ENCODE peak calls at places on chromosomes 7 and 10, in four cellular contexts. One of them, this sample, is unnamed.

GRCh38 chr10:68636335-68636734 is 76.2 kb downstream of the TET1 start:
- DNase-seq in K562: no peak
- DNase-seq in GM12878: no peak
- DNase-seq in HepG2: no peak
- DNase-seq in this sample: no peak

GRCh38 chr7:99290980-99291607 is 18.5 kb downstream of the MYH16 start:
- DNase-seq in HepG2: no peak
- DNase-seq in K562: no peak
- DNase-seq in GM12878: no peak
- DNase-seq in this sample: no peak

GRCh38 chr10:5659702-5660528 is 6.5 kb downstream of the ASB13 start:
- DNase-seq in GM12878: no peak
- DNase-seq in K562: peak; percentile 61
- DNase-seq in HepG2: peak; percentile 96
- DNase-seq in this sample: no peak

GRCh38 chr7:22632674-22633073 is 94.3 kb upstream of the IL6 start:
- DNase-seq in HepG2: no peak
- DNase-seq in GM12878: no peak
- DNase-seq in K562: no peak
- DNase-seq in this sample: no peak

GRCh38 chr10:31004611-31005193 is 27.0 kb downstream of the ZNF438 start:
- DNase-seq in GM12878: no peak
- DNase-seq in HepG2: no peak
- DNase-seq in K562: no peak
- DNase-seq in this sample: no peak

GRCh38 chr10:87635498-87636312 is 24.0 kb upstream of the PAPSS2 start:
- DNase-seq in GM12878: peak; percentile 62
- DNase-seq in HepG2: peak; percentile 43
- DNase-seq in K562: no peak
- DNase-seq in this sample: no peak

GRCh38 chr7:128963327-128963757 is 25.6 kb downstream of the IRF5 start:
- DNase-seq in HepG2: no peak
- DNase-seq in K562: no peak
- DNase-seq in GM12878: peak; percentile 79
- DNase-seq in this sample: no peak

GRCh38 chr10:23338155-23338828 is 6.3 kb downstream of the C10orf67 start:
- DNase-seq in HepG2: peak; percentile 60
- DNase-seq in GM12878: no peak
- DNase-seq in K562: peak; percentile 10
- DNase-seq in this sample: no peak

GRCh38 chr7:150901160-150902035 is 49.1 kb downstream of the AOC1 start:
- DNase-seq in K562: no peak
- DNase-seq in HepG2: no peak
- DNase-seq in GM12878: no peak
- DNase-seq in this sample: no peak

GRCh38 chr7:91344911-91345310 is 80.7 kb downstream of the FZD1 start:
- DNase-seq in HepG2: no peak
- DNase-seq in GM12878: no peak
- DNase-seq in K562: no peak
- DNase-seq in this sample: no peak

GRCh38 chr10:24824124-24824523 is 100.4 kb upstream of the ARHGAP21 start:
- DNase-seq in GM12878: no peak
- DNase-seq in HepG2: no peak
- DNase-seq in K562: no peak
- DNase-seq in this sample: no peak

GRCh38 chr7:134458806-134459698 is at the start of gene AKR1B1:
- DNase-seq in K562: peak; percentile 31
- DNase-seq in HepG2: peak; percentile 84
- DNase-seq in GM12878: peak; percentile 64
- DNase-seq in this sample: peak; percentile 100

GRCh38 chr7:89731751-89732150 is 422.5 kb upstream of the STEAP1 start:
- DNase-seq in K562: no peak
- DNase-seq in HepG2: no peak
- DNase-seq in GM12878: no peak
- DNase-seq in this sample: no peak

GRCh38 chr10:970311-971149 is 17.7 kb upstream of the GTPBP4 start:
- DNase-seq in GM12878: no peak
- DNase-seq in HepG2: peak; percentile 93
- DNase-seq in K562: no peak
- DNase-seq in this sample: no peak

GRCh38 chr10:132788180-132788830 is 2.4 kb upstream of the NKX6-2 start:
- DNase-seq in K562: no peak
- DNase-seq in HepG2: no peak
- DNase-seq in GM12878: no peak
- DNase-seq in this sample: peak; percentile 71

GRCh38 chr10:8416192-8416701 is 361.8 kb downstream of the GATA3 start:
- DNase-seq in K562: no peak
- DNase-seq in HepG2: no peak
- DNase-seq in GM12878: no peak
- DNase-seq in this sample: no peak

GRCh38 chr10:24349379-24350110 is 140.6 kb downstream of the KIAA1217 start:
- DNase-seq in HepG2: no peak
- DNase-seq in K562: no peak
- DNase-seq in GM12878: no peak
- DNase-seq in this sample: no peak

GRCh38 chr7:141877365-141877764 is 36.1 kb upstream of the PRSS37 start:
- DNase-seq in HepG2: no peak
- DNase-seq in GM12878: no peak
- DNase-seq in K562: no peak
- DNase-seq in this sample: no peak

GRCh38 chr7:65731562-65732035 is 141.3 kb upstream of the VKORC1L1 start:
- DNase-seq in HepG2: no peak
- DNase-seq in GM12878: no peak
- DNase-seq in K562: peak; percentile 80
- DNase-seq in this sample: peak; percentile 60

GRCh38 chr10:75922435-75922834 is 491.0 kb downstream of the LRMDA start:
- DNase-seq in GM12878: no peak
- DNase-seq in HepG2: peak; percentile 10
- DNase-seq in K562: no peak
- DNase-seq in this sample: no peak

GRCh38 chr7:134690016-134690415 is 43.4 kb downstream of the BPGM start:
- DNase-seq in GM12878: no peak
- DNase-seq in K562: no peak
- DNase-seq in HepG2: no peak
- DNase-seq in this sample: no peak

GRCh38 chr10:6912424-6912823 is 332.3 kb upstream of the PRKCQ start:
- DNase-seq in K562: no peak
- DNase-seq in GM12878: no peak
- DNase-seq in HepG2: no peak
- DNase-seq in this sample: no peak

GRCh38 chr7:131602304-131602993 is 46.0 kb upstream of the PODXL start:
- DNase-seq in K562: no peak
- DNase-seq in HepG2: no peak
- DNase-seq in GM12878: no peak
- DNase-seq in this sample: no peak

GRCh38 chr7:105649727-105650381 is 68.6 kb upstream of the EFCAB10 start:
- DNase-seq in HepG2: no peak
- DNase-seq in K562: no peak
- DNase-seq in GM12878: no peak
- DNase-seq in this sample: no peak

GRCh38 chr7:130886438-130887135 is 152.6 kb upstream of the KLF14 start:
- DNase-seq in K562: no peak
- DNase-seq in HepG2: no peak
- DNase-seq in GM12878: no peak
- DNase-seq in this sample: no peak

GRCh38 chr10:24981161-24981710 is 28.8 kb upstream of the PRTFDC1 start:
- DNase-seq in HepG2: no peak
- DNase-seq in GM12878: no peak
- DNase-seq in K562: no peak
- DNase-seq in this sample: no peak

GRCh38 chr10:120456626-120457430 is at the start of gene PLPP4:
- DNase-seq in HepG2: no peak
- DNase-seq in GM12878: no peak
- DNase-seq in K562: peak; percentile 3
- DNase-seq in this sample: peak; percentile 81

GRCh38 chr7:116628971-116629586 is 42.9 kb upstream of the MET start:
- DNase-seq in K562: no peak
- DNase-seq in GM12878: no peak
- DNase-seq in HepG2: no peak
- DNase-seq in this sample: no peak

GRCh38 chr10:30935078-30935477 is 96.6 kb downstream of the ZNF438 start:
- DNase-seq in K562: no peak
- DNase-seq in HepG2: no peak
- DNase-seq in GM12878: no peak
- DNase-seq in this sample: no peak

GRCh38 chr7:1230411-1231213 is 2.1 kb upstream of the UNCX start:
- DNase-seq in HepG2: no peak
- DNase-seq in K562: no peak
- DNase-seq in GM12878: no peak
- DNase-seq in this sample: no peak
- TF ChIP-seq TARDBP in HepG2: no peak
- TF ChIP-seq TARDBP in K562: no peak
- TF ChIP-seq TARDBP in GM12878: no peak
- TF ChIP-seq TARDBP in this sample: no peak

GRCh38 chr7:135914346-135914745 is 62.8 kb downstream of the MTPN start:
- DNase-seq in HepG2: no peak
- DNase-seq in K562: no peak
- DNase-seq in GM12878: no peak
- DNase-seq in this sample: no peak

GRCh38 chr7:135917721-135918120 is 59.4 kb downstream of the MTPN start:
- DNase-seq in GM12878: no peak
- DNase-seq in HepG2: no peak
- DNase-seq in K562: no peak
- DNase-seq in this sample: no peak

GRCh38 chr7:135911091-135911490 is 66.1 kb downstream of the MTPN start:
- DNase-seq in HepG2: no peak
- DNase-seq in K562: peak; percentile 33
- DNase-seq in GM12878: no peak
- DNase-seq in this sample: no peak

GRCh38 chr7:135910393-135911036 is 66.6 kb downstream of the MTPN start:
- DNase-seq in HepG2: no peak
- DNase-seq in K562: no peak
- DNase-seq in GM12878: no peak
- DNase-seq in this sample: no peak

GRCh38 chr7:135913404-135913803 is 63.8 kb downstream of the MTPN start:
- DNase-seq in K562: no peak
- DNase-seq in HepG2: no peak
- DNase-seq in GM12878: no peak
- DNase-seq in this sample: no peak
- TF ChIP-seq TARDBP in K562: no peak
- TF ChIP-seq TARDBP in HepG2: no peak
- TF ChIP-seq TARDBP in GM12878: no peak
- TF ChIP-seq TARDBP in this sample: no peak

DNA sequence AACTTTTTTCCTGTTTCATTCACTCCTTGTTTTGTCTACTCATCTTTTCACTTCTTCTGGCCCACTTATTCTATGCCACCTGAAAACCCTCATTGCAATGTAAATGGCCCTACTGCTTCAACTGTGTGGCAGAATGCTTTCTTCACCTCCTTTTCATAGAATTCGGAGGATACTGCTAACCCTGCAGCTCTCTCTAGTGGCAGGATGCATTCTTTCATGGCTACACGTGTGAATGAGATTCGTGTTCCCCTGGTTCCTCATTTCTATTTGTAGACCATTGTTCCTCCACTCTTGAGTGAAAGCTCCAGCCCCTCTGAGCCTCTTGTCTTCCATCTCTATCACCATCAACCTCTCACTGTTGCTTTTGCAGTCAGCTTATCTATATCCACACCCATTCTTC is 20.9 kb upstream of the CYP26C1 start:
- DNase-seq in HepG2: peak; percentile 31
- DNase-seq in GM12878: peak; percentile 16
- DNase-seq in K562: peak; percentile 47
- DNase-seq in this sample: no peak
- TF ChIP-seq TARDBP in HepG2: no peak
- TF ChIP-seq TARDBP in GM12878: no peak
- TF ChIP-seq TARDBP in K562: no peak
- TF ChIP-seq TARDBP in this sample: no peak

GRCh38 chr7:8015746-8016120 is 47.1 kb downstream of the GLCCI1 start:
- DNase-seq in K562: no peak
- DNase-seq in HepG2: no peak
- DNase-seq in GM12878: no peak
- DNase-seq in this sample: no peak
- TF ChIP-seq TARDBP in K562: no peak
- TF ChIP-seq TARDBP in HepG2: no peak
- TF ChIP-seq TARDBP in GM12878: no peak
- TF ChIP-seq TARDBP in this sample: no peak

GRCh38 chr10:21175797-21176196 is 278.7 kb upstream of the NEBL start:
- DNase-seq in GM12878: no peak
- DNase-seq in HepG2: no peak
- DNase-seq in K562: no peak
- DNase-seq in this sample: no peak

GRCh38 chr10:21172774-21173432 is 275.8 kb upstream of the NEBL start:
- DNase-seq in GM12878: no peak
- DNase-seq in K562: no peak
- DNase-seq in HepG2: no peak
- DNase-seq in this sample: peak; percentile 22

GRCh38 chr10:21173433-21173963 is 276.4 kb upstream of the NEBL start:
- DNase-seq in K562: no peak
- DNase-seq in HepG2: no peak
- DNase-seq in GM12878: no peak
- DNase-seq in this sample: peak; percentile 14

GRCh38 chr10:21174670-21175495 is 277.8 kb upstream of the NEBL start:
- DNase-seq in HepG2: no peak
- DNase-seq in K562: peak; percentile 71
- DNase-seq in GM12878: no peak
- DNase-seq in this sample: no peak

GRCh38 chr10:21173964-21174669 is 277.0 kb upstream of the NEBL start:
- DNase-seq in K562: peak; percentile 68
- DNase-seq in HepG2: no peak
- DNase-seq in GM12878: no peak
- DNase-seq in this sample: peak; percentile 55
- TF ChIP-seq TARDBP in K562: no peak
- TF ChIP-seq TARDBP in HepG2: no peak
- TF ChIP-seq TARDBP in GM12878: no peak
- TF ChIP-seq TARDBP in this sample: no peak

DNA sequence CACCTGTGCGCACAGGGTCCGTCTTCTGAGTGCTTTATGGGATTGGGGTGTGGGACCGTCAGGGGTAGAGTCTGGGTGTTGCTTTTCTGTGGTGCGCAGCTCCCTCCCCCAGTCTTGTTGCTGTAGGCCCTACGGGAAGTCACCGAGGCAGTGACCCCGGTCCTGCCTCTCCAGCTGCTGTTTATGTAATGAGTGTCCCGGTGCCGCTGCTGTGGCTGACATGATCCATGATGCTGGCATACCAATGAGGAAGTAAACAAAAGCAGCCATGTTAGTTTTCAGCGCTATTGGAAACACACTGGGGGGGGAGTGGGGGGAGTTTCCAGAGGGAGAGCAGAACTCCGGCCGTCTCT is 1.1 kb downstream of the TRIM8 start:
- DNase-seq in HepG2: peak; percentile 79
- DNase-seq in GM12878: no peak
- DNase-seq in K562: peak; percentile 59
- DNase-seq in this sample: no peak
- TF ChIP-seq TARDBP in HepG2: no peak
- TF ChIP-seq TARDBP in GM12878: peak; percentile 12
- TF ChIP-seq TARDBP in K562: no peak
- TF ChIP-seq TARDBP in this sample: no peak

This sample was measured in HEK293T.